ENCODE peak calls at places on chromosomes 6 and 20, in four cellular contexts. J, H, V and P are unnamed samples.

GRCh38 chr20:51413753-51414323 is 128.7 kb downstream of the NFATC2 start:
- DNase-seq in J (no peak), H (no peak), V (no peak), P (no peak)

GRCh38 chr20:37729452-37729851 is 35.6 kb downstream of the CTNNBL1 start:
- DNase-seq in V (no peak), J (no peak), H (peak), P (no peak)

GRCh38 chr20:1901704-1902103 is 6.5 kb downstream of the SIRPA start:
- DNase-seq in J (no peak), H (no peak), V (no peak), P (no peak)

GRCh38 chr20:46215913-46216707 is 92.2 kb downstream of the CDH22 start:
- DNase-seq in H (peak), V (peak), J (no peak), P (no peak)

GRCh38 chr6:166541876-166542579 is 44.5 kb downstream of the RAMACL start:
- DNase-seq in H (no peak), V (no peak), J (no peak), P (peak)

GRCh38 chr6:53796451-53796780 is 1.6 kb downstream of the LRRC1 start:
- DNase-seq in J (no peak), V (no peak), H (no peak), P (no peak)

GRCh38 chr6:35146453-35146852 is 5.3 kb upstream of the TCP11 start:
- DNase-seq in H (peak), V (no peak), J (no peak), P (no peak)

GRCh38 chr20:46220808-46221207 is 87.5 kb downstream of the CDH22 start:
- DNase-seq in V (peak), H (peak), J (no peak), P (no peak)

GRCh38 chr20:40990542-40991120 is 38.0 kb upstream of the TOP1 start:
- DNase-seq in V (no peak), H (peak), J (peak), P (peak)

GRCh38 chr20:41145317-41145716 is 8.0 kb downstream of the PLCG1 start:
- DNase-seq in V (no peak), J (no peak), H (no peak), P (no peak)

GRCh38 chr20:12925214-12925755 is 83.5 kb upstream of the SPTLC3 start:
- DNase-seq in V (peak), J (peak), H (peak), P (peak)

GRCh38 chr6:20664250-20664649 is 130.0 kb downstream of the CDKAL1 start:
- DNase-seq in H (no peak), J (no peak), V (no peak), P (no peak)

GRCh38 chr6:84052204-84052882 is 18.8 kb downstream of the MRAP2 start:
- DNase-seq in H (peak), V (no peak), J (peak), P (no peak)

GRCh38 chr6:37495199-37495913 is 4.3 kb downstream of the CCDC167 start:
- DNase-seq in J (no peak), V (no peak), H (no peak), P (peak)

GRCh38 chr6:26183581-26184408 is 96.6 kb downstream of the HFE start:
- DNase-seq in V (no peak), H (peak), J (peak), P (peak)

GRCh38 chr6:134174790-134175531 is 122.5 kb upstream of the SLC2A12 start:
- DNase-seq in J (peak), V (no peak), H (peak), P (peak)

GRCh38 chr20:23139524-23139923 is 53.4 kb upstream of the CD93 start:
- DNase-seq in J (no peak), H (no peak), V (no peak), P (no peak)

GRCh38 chr6:112044856-112045255 is 9.0 kb upstream of the CCN6 start:
- DNase-seq in J (no peak), H (peak), V (no peak), P (no peak)

GRCh38 chr6:24332306-24332705 is 25.6 kb downstream of the DCDC2 start:
- DNase-seq in V (no peak), J (no peak), H (peak), P (no peak)

GRCh38 chr6:43972915-43973304 is 154.3 kb downstream of the MRPL14 start:
- DNase-seq in V (no peak), H (peak), J (peak), P (no peak)

GRCh38 chr6:168301648-168302398 is 17.8 kb downstream of the DACT2 start:
- DNase-seq in J (no peak), V (no peak), H (peak), P (no peak)

GRCh38 chr6:53530780-53531386 is 14.0 kb downstream of the GCLC start:
- DNase-seq in H (no peak), J (no peak), V (no peak), P (no peak)

GRCh38 chr6:145893586-145893985 is 70.6 kb downstream of the SHPRH start:
- DNase-seq in V (no peak), J (no peak), H (no peak), P (no peak)

GRCh38 chr6:106128981-106129761 is 43.0 kb downstream of the PRDM1 start:
- DNase-seq in J (peak), H (peak), V (no peak), P (no peak)

GRCh38 chr6:142537612-142538478 is 236.0 kb downstream of the ADGRG6 start:
- DNase-seq in H (peak), V (peak), J (no peak), P (no peak)

GRCh38 chr6:32700391-32701040 is 34.1 kb upstream of the HLA-DQB1 start:
- DNase-seq in J (peak), H (peak), V (peak), P (peak)

GRCh38 chr6:36504982-36505381 is 42.3 kb downstream of the STK38 start:
- DNase-seq in J (no peak), H (no peak), V (no peak), P (no peak)

GRCh38 chr6:75882734-75883133 is 133.7 kb downstream of the MYO6 start:
- DNase-seq in H (peak), J (peak), V (no peak), P (no peak)

GRCh38 chr20:45209924-45210323 is 3.1 kb downstream of the SEMG1 start:
- DNase-seq in H (no peak), V (no peak), J (no peak), P (no peak)

GRCh38 chr6:9250852-9251251 is 815.5 kb upstream of the SLC35B3 start:
- DNase-seq in H (peak), V (peak), J (peak), P (peak)

GRCh38 chr6:14671261-14671681 is 553.7 kb downstream of the CD83 start:
- DNase-seq in V (no peak), J (peak), H (peak), P (no peak)

GRCh38 chr20:63624486-63624885 is 2.4 kb downstream of the GMEB2 start:
- DNase-seq in H (no peak), J (peak), V (no peak), P (no peak)

GRCh38 chr6:157187182-157188093 is 135.9 kb downstream of the TMEM242 start:
- DNase-seq in V (no peak), H (peak), J (no peak), P (no peak)

GRCh38 chr6:4167123-4167522 is 31.7 kb upstream of the ECI2 start:
- DNase-seq in H (no peak), V (no peak), J (no peak), P (no peak)

GRCh38 chr6:48113130-48113529 is 2.1 kb upstream of the PTCHD4 start:
- DNase-seq in V (no peak), J (no peak), H (no peak), P (no peak)

GRCh38 chr6:129875610-129876515 is 14.7 kb upstream of the TMEM244 start:
- DNase-seq in J (no peak), V (no peak), H (no peak), P (no peak)

GRCh38 chr6:170371588-170371987 is 65.0 kb downstream of the FAM120B start:
- DNase-seq in J (no peak), V (peak), H (no peak), P (no peak)

GRCh38 chr20:44496976-44497375 is 21.3 kb downstream of the TTPAL start:
- DNase-seq in H (peak), J (no peak), V (no peak), P (no peak)